ENCODE peak calls at places on chromosomes 1 and 21, in four cellular contexts. S is mesendoderm; V is activated CD8-positive, alpha-beta memory T cell treated with anti-CD3 and anti-CD28 coated beads for 4 hours; Y is brain microvascular endothelial cell. N is an unnamed sample.
A peak's percentile ranks its signal among the peaks of the same experiment; 100 is the strongest.

GRCh38 chr1:234519506-234519905 is 40.5 kb upstream of the TARBP1 start:
- DNase-seq in S (no peak), V (no peak), Y (no peak), N (no peak)

GRCh38 chr21:45880097-45881068 is 101.2 kb upstream of the COL6A1 start:
- DNase-seq in S (peak; percentile 84), V (peak; percentile 25), Y (peak; percentile 76), N (no peak)

GRCh38 chr1:26412180-26412840 is 1.7 kb downstream of the LIN28A start:
- DNase-seq in S (peak; percentile 99), V (no peak), Y (no peak), N (peak; percentile 37)

GRCh38 chr1:199780948-199781347 is 246.6 kb upstream of the NR5A2 start:
- DNase-seq in S (no peak), V (no peak), Y (no peak), N (no peak)

GRCh38 chr21:33691945-33692594 is 49.8 kb downstream of the ITSN1 start:
- DNase-seq in S (peak; percentile 63), V (no peak), Y (no peak), N (no peak)

GRCh38 chr1:103248417-103249102 is 140.2 kb upstream of the COL11A1 start:
- DNase-seq in S (no peak), V (no peak), Y (no peak), N (no peak)

GRCh38 chr1:109669246-109669948 is 1.5 kb downstream of the GSTM2 start:
- DNase-seq in S (no peak), V (no peak), Y (no peak), N (no peak)

GRCh38 chr1:208461680-208462079 is 217.5 kb upstream of the PLXNA2 start:
- DNase-seq in S (peak; percentile 55), V (no peak), Y (no peak), N (no peak)

GRCh38 chr1:116328671-116329070 is 44.4 kb upstream of the ATP1A1 start:
- DNase-seq in S (no peak), V (no peak), Y (no peak), N (no peak)